ENCODE peak calls at places on chromosomes 1 and 21, in ten cellular contexts. C is neural crest cell, L is heart left ventricle, P is neural progenitor cell, A is tibial nerve, T is sigmoid colon, M is left ventricle myocardium inferior, E is DND-41, Z is GM12865, N is A549. J is an unnamed sample.

GRCh38 chr21:26743524-26743923 is 101.7 kb downstream of the ADAMTS1 start:
- DNase-seq in C (no peak), L (no peak), P (no peak), A (no peak), T (no peak), M (no peak), E (no peak), Z (no peak), N (no peak), J (no peak)

GRCh38 chr1:165632491-165632890 is 1.5 kb downstream of the MGST3 start:
- DNase-seq in C (no peak), L (peak), P (peak), A (no peak), T (no peak), M (no peak), E (no peak), Z (no peak), N (no peak), J (no peak)

GRCh38 chr21:46307625-46308024 is 16.0 kb downstream of the C21orf58 start:
- DNase-seq in C (no peak), L (no peak), P (no peak), A (no peak), T (no peak), M (no peak), E (no peak), Z (peak), N (no peak), J (no peak)

GRCh38 chr1:50023292-50024159 is at the start of gene AGBL4:
- DNase-seq in C (no peak), L (peak), P (no peak), A (no peak), T (peak), M (peak), E (no peak), Z (no peak), N (peak), J (no peak)

GRCh38 chr1:110523011-110523410 is 4.0 kb upstream of the KCNA10 start:
- DNase-seq in C (no peak), L (no peak), P (no peak), A (no peak), T (peak), M (no peak), E (no peak), Z (no peak), N (no peak), J (no peak)

GRCh38 chr1:156248323-156248683 is 447 bp upstream of the PAQR6 start:
- DNase-seq in C (no peak), L (no peak), P (no peak), A (no peak), T (no peak), M (no peak), E (no peak), Z (no peak), N (no peak), J (no peak)

GRCh38 chr1:54011316-54012007 is 6.5 kb downstream of the LDLRAD1 start:
- DNase-seq in C (no peak), L (no peak), P (no peak), A (no peak), T (no peak), M (no peak), E (no peak), Z (no peak), N (no peak), J (no peak)

GRCh38 chr1:115302390-115302961 is 35.6 kb downstream of the NGF start:
- DNase-seq in C (no peak), L (no peak), P (peak), A (peak), T (no peak), M (no peak), E (no peak), Z (no peak), N (no peak), J (no peak)

GRCh38 chr1:164765993-164766720 is 207.2 kb downstream of the PBX1 start:
- DNase-seq in C (no peak), L (no peak), P (no peak), A (no peak), T (no peak), M (no peak), E (no peak), Z (no peak), N (no peak), J (no peak)

GRCh38 chr1:156813750-156814570 is 2.7 kb downstream of the SH2D2A start:
- DNase-seq in C (peak), L (peak), P (peak), A (peak), T (peak), M (peak), E (no peak), Z (peak), N (peak), J (peak)

GRCh38 chr1:201748331-201748730 is 80.6 kb upstream of the IPO9 start:
- DNase-seq in C (no peak), L (no peak), P (peak), A (no peak), T (no peak), M (no peak), E (no peak), Z (no peak), N (no peak), J (no peak)

GRCh38 chr1:94142583-94142982 is 21.6 kb upstream of the ABCA4 start:
- DNase-seq in C (no peak), L (no peak), P (no peak), A (no peak), T (no peak), M (no peak), E (no peak), Z (no peak), N (no peak), J (no peak)

GRCh38 chr1:32413507-32414185 is 19.4 kb upstream of the BSDC1 start:
- DNase-seq in C (peak), L (peak), P (peak), A (peak), T (peak), M (peak), E (peak), Z (peak), N (peak), J (peak)

GRCh38 chr1:221839794-221840395 is 98.0 kb upstream of the DUSP10 start:
- DNase-seq in C (no peak), L (peak), P (no peak), A (peak), T (peak), M (peak), E (no peak), Z (peak), N (peak), J (no peak)

GRCh38 chr21:32770514-32771133 is 931 bp downstream of the PAXBP1 start:
- DNase-seq in C (no peak), L (no peak), P (no peak), A (peak), T (no peak), M (peak), E (no peak), Z (peak), N (no peak), J (no peak)

GRCh38 chr1:198577444-198577843 is 37.0 kb upstream of the ATP6V1G3 start:
- DNase-seq in C (no peak), L (no peak), P (no peak), A (no peak), T (no peak), M (no peak), E (no peak), Z (no peak), N (no peak), J (no peak)

GRCh38 chr1:73162576-73162975 is 880.2 kb upstream of the NEGR1 start:
- DNase-seq in C (no peak), L (no peak), P (no peak), A (no peak), T (no peak), M (no peak), E (no peak), Z (no peak), N (no peak), J (no peak)

GRCh38 chr1:110083453-110084225 is 13.2 kb upstream of the ALX3 start:
- DNase-seq in C (no peak), L (no peak), P (peak), A (peak), T (no peak), M (no peak), E (no peak), Z (no peak), N (no peak), J (no peak)

GRCh38 chr1:60622486-60622885 is 459.9 kb upstream of the NFIA start:
- DNase-seq in C (no peak), L (peak), P (no peak), A (no peak), T (no peak), M (no peak), E (no peak), Z (no peak), N (no peak), J (no peak)

GRCh38 chr1:224623743-224624333 is 7.7 kb downstream of the CNIH3 start:
- DNase-seq in C (no peak), L (no peak), P (no peak), A (no peak), T (no peak), M (no peak), E (peak), Z (peak), N (no peak), J (peak)

GRCh38 chr1:30447080-30447479 is 276.3 kb downstream of the MATN1 start:
- DNase-seq in C (no peak), L (no peak), P (no peak), A (no peak), T (no peak), M (no peak), E (no peak), Z (no peak), N (no peak), J (no peak)

GRCh38 chr1:240720891-240721450 is 109.0 kb upstream of the GREM2 start:
- DNase-seq in C (no peak), L (no peak), P (no peak), A (no peak), T (no peak), M (no peak), E (no peak), Z (no peak), N (no peak), J (no peak)

GRCh38 chr21:31198575-31198974 is 145.5 kb downstream of the TIAM1 start:
- DNase-seq in C (no peak), L (no peak), P (peak), A (peak), T (no peak), M (no peak), E (no peak), Z (peak), N (peak), J (no peak)

GRCh38 chr1:83910461-83910860 is 88.5 kb downstream of the TTLL7 start:
- DNase-seq in C (no peak), L (no peak), P (no peak), A (no peak), T (no peak), M (no peak), E (no peak), Z (no peak), N (no peak), J (no peak)

GRCh38 chr1:113978863-113979702 is at the start of gene OLFML3:
- DNase-seq in C (peak), L (peak), P (peak), A (peak), T (peak), M (peak), E (peak), Z (peak), N (peak), J (peak)

DNA sequence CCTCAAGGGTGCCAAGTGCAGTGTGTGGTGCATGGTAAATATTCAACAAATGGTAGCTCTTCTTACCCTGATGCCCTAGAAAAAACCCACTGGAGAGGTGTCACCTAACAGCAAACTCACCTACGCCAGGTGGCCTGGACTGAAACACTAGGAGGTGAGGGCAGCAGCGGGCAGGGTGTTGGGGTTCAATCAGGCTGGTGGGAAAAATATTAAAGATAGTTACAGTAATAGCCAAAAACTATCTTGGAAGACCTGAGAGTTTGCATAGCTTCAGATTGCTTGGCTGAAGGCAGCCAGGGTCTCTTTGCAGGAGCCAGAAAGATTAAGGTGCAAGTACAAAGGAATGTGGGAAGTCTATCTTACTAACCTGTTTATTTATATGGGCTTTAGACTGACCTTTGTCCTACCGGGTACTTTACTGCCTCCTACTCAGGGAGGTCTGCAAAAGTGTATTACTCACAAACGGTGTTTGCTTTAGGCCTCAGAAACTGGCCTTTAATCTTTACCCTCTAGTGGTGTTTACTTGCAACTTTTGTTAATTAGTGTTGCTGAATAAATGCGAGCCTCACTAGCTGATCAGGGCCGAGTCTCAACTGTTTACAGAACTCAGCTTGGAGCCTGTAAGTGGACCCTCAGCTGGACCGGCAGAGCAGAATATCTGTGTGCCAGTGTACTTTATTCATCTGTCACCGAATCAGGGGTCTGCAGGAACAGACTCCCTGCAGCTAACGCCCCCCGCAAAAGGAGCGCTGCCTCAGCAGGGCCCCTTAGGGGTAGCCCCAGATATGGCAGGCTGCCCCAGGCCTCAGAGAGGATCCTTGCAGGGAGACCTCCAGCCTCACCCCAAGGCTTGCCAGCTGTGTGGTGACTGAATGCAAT is 63.9 kb downstream of the SYF2 start:
- DNase-seq in C (no peak), L (no peak), P (peak), A (no peak), T (no peak), M (no peak), E (no peak), Z (no peak), N (no peak), J (no peak)
- TF ChIP-seq CTCF in C (peak), L (no peak), P (peak), A (no peak), T (no peak), M (no peak), E (no peak), Z (no peak), N (no peak), J (no peak)

DNA sequence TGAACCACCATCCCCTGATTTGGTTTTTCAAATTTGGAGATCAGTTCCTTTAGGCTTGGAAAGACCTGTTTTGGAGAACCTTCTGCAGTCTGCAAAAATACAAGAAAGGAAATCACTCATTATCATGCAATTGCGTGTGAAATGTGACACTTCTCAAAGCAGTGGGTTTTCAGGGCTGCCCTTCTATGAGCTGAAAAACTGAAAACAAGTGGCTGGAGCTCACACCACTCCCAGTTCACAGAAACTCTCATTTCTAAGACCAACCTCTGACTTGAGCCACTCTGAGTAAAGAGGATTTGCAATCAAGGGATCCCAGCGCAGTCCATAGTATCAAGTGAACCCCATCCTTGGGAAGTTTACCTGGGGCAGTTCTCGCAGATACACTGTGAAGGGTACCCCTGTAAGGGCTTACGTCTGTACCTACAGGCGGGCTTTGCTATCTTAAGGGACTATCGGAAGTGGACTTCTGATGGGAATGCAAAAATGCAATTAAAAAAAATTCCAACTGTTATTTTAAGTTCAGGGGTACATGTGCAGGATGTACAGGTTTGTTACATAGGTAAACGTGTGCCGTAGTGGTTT is 12.8 kb downstream of the SH2D1B start:
- DNase-seq in C (no peak), L (no peak), P (no peak), A (no peak), T (no peak), M (no peak), E (no peak), Z (no peak), N (no peak), J (no peak)
- TF ChIP-seq CTCF in C (no peak), L (no peak), P (no peak), A (no peak), T (no peak), M (no peak), E (no peak), Z (no peak), N (no peak), J (no peak)

GRCh38 chr21:42466700-42467612 is 29.1 kb downstream of the RSPH1 start:
- DNase-seq in C (no peak), L (no peak), P (peak), A (no peak), T (no peak), M (no peak), E (no peak), Z (peak), N (no peak), J (no peak)
- TF ChIP-seq CTCF in C (no peak), L (peak), P (peak), A (no peak), T (no peak), M (peak), E (peak), Z (peak), N (no peak), J (no peak)

DNA sequence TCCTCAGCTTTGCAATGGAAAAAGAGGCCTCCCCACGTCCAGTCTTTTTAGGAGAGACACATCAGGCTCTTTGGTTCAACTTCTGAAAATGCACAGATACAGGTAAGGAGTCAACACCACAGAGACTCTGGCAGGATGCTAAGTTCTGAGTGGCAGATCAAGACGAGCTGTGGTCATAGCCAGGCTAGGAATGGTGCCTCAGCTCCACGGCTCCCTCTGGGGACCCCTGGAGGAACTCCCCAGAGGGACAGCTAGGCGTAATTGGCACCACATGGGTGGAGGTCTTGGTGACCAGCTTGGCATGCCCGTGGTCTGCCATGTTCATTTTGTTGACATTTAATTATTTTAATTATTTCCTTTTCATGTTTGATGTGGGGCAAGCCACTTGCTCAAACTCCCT is 206.1 kb downstream of the KAZN start:
- DNase-seq in C (no peak), L (no peak), P (peak), A (no peak), T (no peak), M (no peak), E (peak), Z (no peak), N (peak), J (no peak)
- TF ChIP-seq CTCF in C (peak), L (no peak), P (peak), A (no peak), T (no peak), M (no peak), E (peak), Z (peak), N (no peak), J (no peak)

GRCh38 chr1:173467426-173467825 is 9.7 kb upstream of the PRDX6 start:
- DNase-seq in C (no peak), L (no peak), P (no peak), A (no peak), T (no peak), M (no peak), E (no peak), Z (no peak), N (no peak), J (no peak)
- TF ChIP-seq CTCF in C (no peak), L (no peak), P (no peak), A (no peak), T (no peak), M (no peak), E (no peak), Z (no peak), N (no peak), J (no peak)

GRCh38 chr1:99580451-99580850 is 65.5 kb upstream of the PALMD start:
- DNase-seq in C (no peak), L (no peak), P (no peak), A (no peak), T (no peak), M (peak), E (no peak), Z (no peak), N (no peak), J (no peak)
- TF ChIP-seq CTCF in C (no peak), L (no peak), P (no peak), A (no peak), T (no peak), M (no peak), E (no peak), Z (no peak), N (no peak), J (no peak)

DNA sequence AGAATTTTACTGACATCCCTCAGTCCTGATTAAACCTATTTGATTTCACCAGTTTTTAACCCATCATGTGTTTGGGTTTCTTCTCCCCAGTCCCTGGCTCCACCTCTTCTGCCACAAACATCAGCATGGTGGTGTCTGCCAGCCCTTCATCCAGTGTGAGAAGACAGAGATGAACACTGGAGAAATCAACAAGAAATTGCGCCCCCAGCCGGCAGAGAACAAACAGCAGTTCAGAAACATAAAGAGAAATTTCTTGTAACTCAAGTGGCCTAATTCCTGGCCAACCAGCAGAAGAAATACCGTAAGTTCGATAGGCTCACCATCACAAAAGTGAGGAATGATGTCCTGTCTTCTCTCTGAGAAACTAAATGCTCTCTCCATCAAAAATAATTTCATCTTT is 18.3 kb downstream of the S100A11 start:
- DNase-seq in C (no peak), L (no peak), P (peak), A (no peak), T (no peak), M (no peak), E (no peak), Z (peak), N (no peak), J (no peak)
- TF ChIP-seq CTCF in C (peak), L (no peak), P (peak), A (no peak), T (no peak), M (no peak), E (no peak), Z (peak), N (peak), J (no peak)

J was measured in CD4-positive, alpha-beta T cell.